ENCODE peak calls at places on chromosomes 12 and 14, in nine cellular contexts. U is breast epithelium, O is uterus, P is posterior vena cava, M is fibroblast of mammary gland, I is SW480, B is nucleus accumbens, Z is neural progenitor cell, J is T follicular helper cell. G is an unnamed sample.

GRCh38 chr12:29599397-29599796 is 101.9 kb upstream of the OVCH1 start:
- DNase-seq in U (no peak), O (no peak), P (no peak), M (peak), I (no peak), B (no peak), Z (no peak), J (no peak), G (no peak)

GRCh38 chr12:13425766-13426165 is 229.2 kb downstream of the EMP1 start:
- DNase-seq in U (no peak), O (no peak), P (no peak), M (peak), I (peak), B (no peak), Z (no peak), J (no peak), G (no peak)

GRCh38 chr14:72924332-72924731 is 1.9 kb upstream of the DCAF4 start:
- DNase-seq in U (peak), O (no peak), P (peak), M (no peak), I (no peak), B (no peak), Z (no peak), J (no peak), G (peak)

GRCh38 chr12:77746108-77746507 is 84.6 kb upstream of the NAV3 start:
- DNase-seq in U (no peak), O (no peak), P (no peak), M (peak), I (peak), B (no peak), Z (no peak), J (no peak), G (no peak)

GRCh38 chr14:90970167-90970600 is 90.3 kb downstream of the RPS6KA5 start:
- DNase-seq in U (no peak), O (no peak), P (no peak), M (peak), I (peak), B (no peak), Z (no peak), J (no peak), G (no peak)

GRCh38 chr12:64590183-64590582 is 20.1 kb upstream of the RASSF3 start:
- DNase-seq in U (no peak), O (no peak), P (no peak), M (no peak), I (no peak), B (no peak), Z (no peak), J (no peak), G (no peak)

GRCh38 chr14:68659021-68659931 is 133.6 kb downstream of the ZFP36L1 start:
- DNase-seq in U (peak), O (peak), P (no peak), M (peak), I (no peak), B (no peak), Z (no peak), J (no peak), G (no peak)

GRCh38 chr14:94113490-94113889 is 3.0 kb downstream of the IFI27 start:
- DNase-seq in U (no peak), O (no peak), P (no peak), M (peak), I (no peak), B (no peak), Z (no peak), J (no peak), G (peak)

GRCh38 chr12:94643585-94643984 is 6.8 kb downstream of the TMCC3 start:
- DNase-seq in U (no peak), O (no peak), P (no peak), M (peak), I (no peak), B (no peak), Z (no peak), J (no peak), G (no peak)

GRCh38 chr12:95624544-95624943 is 73.3 kb upstream of the USP44 start:
- DNase-seq in U (no peak), O (no peak), P (no peak), M (no peak), I (no peak), B (no peak), Z (peak), J (no peak), G (no peak)

GRCh38 chr12:109900752-109901580 is 892 bp downstream of the TCHP start:
- DNase-seq in U (no peak), O (no peak), P (no peak), M (peak), I (peak), B (no peak), Z (peak), J (no peak), G (no peak)

GRCh38 chr14:91315844-91316267 is 71.4 kb upstream of the GPR68 start:
- DNase-seq in U (no peak), O (no peak), P (no peak), M (no peak), I (no peak), B (no peak), Z (no peak), J (peak), G (no peak)

GRCh38 chr14:76863724-76864407 is 37.7 kb downstream of the LRRC74A start:
- DNase-seq in U (no peak), O (peak), P (no peak), M (no peak), I (peak), B (no peak), Z (no peak), J (no peak), G (peak)

GRCh38 chr12:47843226-47843980 is 23.7 kb upstream of the HDAC7 start:
- DNase-seq in U (no peak), O (no peak), P (no peak), M (no peak), I (no peak), B (no peak), Z (peak), J (no peak), G (no peak)

GRCh38 chr14:92532490-92533163 is 19.0 kb downstream of the RIN3 start:
- DNase-seq in U (no peak), O (no peak), P (no peak), M (no peak), I (no peak), B (no peak), Z (no peak), J (no peak), G (no peak)

GRCh38 chr12:113757223-113758002 is 208.7 kb downstream of the RBM19 start:
- DNase-seq in U (no peak), O (no peak), P (no peak), M (no peak), I (peak), B (no peak), Z (peak), J (no peak), G (no peak)

GRCh38 chr12:25529738-25530137 is 23.3 kb downstream of the LMNTD1 start:
- DNase-seq in U (no peak), O (no peak), P (no peak), M (peak), I (no peak), B (no peak), Z (no peak), J (no peak), G (no peak)

GRCh38 chr12:55637467-55637866 is 775 bp downstream of the OR10P1 start:
- DNase-seq in U (no peak), O (no peak), P (no peak), M (no peak), I (peak), B (no peak), Z (no peak), J (no peak), G (no peak)

GRCh38 chr12:123799227-123799626 is 37.1 kb downstream of the DNAH10 start:
- DNase-seq in U (no peak), O (no peak), P (no peak), M (no peak), I (no peak), B (no peak), Z (no peak), J (no peak), G (no peak)

GRCh38 chr12:111467862-111468245 is 62.1 kb downstream of the SH2B3 start:
- DNase-seq in U (no peak), O (no peak), P (no peak), M (peak), I (no peak), B (no peak), Z (no peak), J (no peak), G (no peak)

GRCh38 chr14:84108746-84109457 is 1421.0 kb upstream of the FLRT2 start:
- DNase-seq in U (no peak), O (no peak), P (no peak), M (no peak), I (no peak), B (no peak), Z (no peak), J (no peak), G (no peak)

GRCh38 chr12:62703011-62703380 is 232.0 kb downstream of the PPM1H start:
- DNase-seq in U (no peak), O (no peak), P (no peak), M (no peak), I (no peak), B (no peak), Z (no peak), J (no peak), G (no peak)

GRCh38 chr12:99768758-99769157 is 121.2 kb downstream of the GARIN6 start:
- DNase-seq in U (no peak), O (no peak), P (no peak), M (no peak), I (no peak), B (no peak), Z (no peak), J (no peak), G (no peak)

GRCh38 chr14:71574976-71575375 is 357.3 kb upstream of the RGS6 start:
- DNase-seq in U (no peak), O (no peak), P (no peak), M (peak), I (no peak), B (no peak), Z (no peak), J (no peak), G (no peak)

GRCh38 chr14:101726295-101726953 is 35.1 kb upstream of the PPP2R5C start:
- DNase-seq in U (no peak), O (no peak), P (no peak), M (no peak), I (no peak), B (no peak), Z (no peak), J (no peak), G (no peak)

GRCh38 chr12:48185181-48185919 is 1.9 kb downstream of the CCDC184 start:
- DNase-seq in U (no peak), O (no peak), P (no peak), M (no peak), I (no peak), B (no peak), Z (peak), J (no peak), G (no peak)

GRCh38 chr14:76373456-76373855 is 2.5 kb upstream of the ESRRB start:
- DNase-seq in U (no peak), O (no peak), P (peak), M (no peak), I (no peak), B (no peak), Z (no peak), J (no peak), G (no peak)

GRCh38 chr14:78227466-78228077 is 57.4 kb downstream of the NRXN3 start:
- DNase-seq in U (no peak), O (no peak), P (no peak), M (peak), I (peak), B (no peak), Z (no peak), J (no peak), G (no peak)

GRCh38 chr14:56989359-56989758 is 179.1 kb upstream of the OTX2 start:
- DNase-seq in U (no peak), O (no peak), P (no peak), M (no peak), I (no peak), B (no peak), Z (no peak), J (no peak), G (no peak)

GRCh38 chr12:94650143-94651056 is at the start of gene TMCC3:
- DNase-seq in U (no peak), O (peak), P (peak), M (peak), I (peak), B (peak), Z (peak), J (no peak), G (peak)

GRCh38 chr12:63079791-63080395 is 71.1 kb downstream of the AVPR1A start:
- DNase-seq in U (no peak), O (no peak), P (no peak), M (no peak), I (no peak), B (no peak), Z (no peak), J (no peak), G (no peak)

GRCh38 chr12:71592841-71593240 is 70.8 kb downstream of the ZFC3H1 start:
- DNase-seq in U (no peak), O (no peak), P (no peak), M (no peak), I (no peak), B (no peak), Z (no peak), J (no peak), G (no peak)

GRCh38 chr14:91418387-91419043 is 895 bp upstream of the CCDC88C start:
- DNase-seq in U (peak), O (peak), P (peak), M (peak), I (peak), B (no peak), Z (peak), J (peak), G (peak)

GRCh38 chr12:116436561-116437249 is 122.5 kb upstream of the MAP1LC3B2 start:
- DNase-seq in U (no peak), O (no peak), P (no peak), M (no peak), I (no peak), B (no peak), Z (no peak), J (no peak), G (no peak)

GRCh38 chr14:61470261-61470953 is 149.0 kb downstream of the PRKCH start:
- DNase-seq in U (no peak), O (no peak), P (no peak), M (peak), I (peak), B (no peak), Z (peak), J (no peak), G (peak)

GRCh38 chr14:101255765-101256125 is 305.6 kb upstream of the DIO3 start:
- DNase-seq in U (no peak), O (no peak), P (no peak), M (no peak), I (no peak), B (no peak), Z (no peak), J (no peak), G (no peak)

GRCh38 chr14:50123062-50123461 is 6.7 kb upstream of the VCPKMT start:
- DNase-seq in U (no peak), O (no peak), P (no peak), M (no peak), I (no peak), B (no peak), Z (peak), J (no peak), G (no peak)

G was measured in left ventricle myocardium inferior.